ENCODE peak calls at places on chromosomes 1 and 21, in four cellular contexts. U is endothelial cell, J is heart right ventricle, Q is SK-N-SH. K is an unnamed sample.

GRCh38 chr1:172697463-172698100 is 38.7 kb downstream of the FASLG start:
- DNase-seq in J (no peak), Q (no peak), U (no peak), K (no peak)

GRCh38 chr1:98991127-98992003 is 13.3 kb downstream of the PLPPR5 start:
- DNase-seq in Q (no peak), J (no peak), U (no peak), K (peak)

GRCh38 chr1:205286335-205286950 is 35.1 kb downstream of the NUAK2 start:
- DNase-seq in J (no peak), Q (no peak), U (no peak), K (peak)

GRCh38 chr1:98422821-98423220 is 238.7 kb upstream of the SNX7 start:
- DNase-seq in U (no peak), Q (no peak), J (no peak), K (no peak)

GRCh38 chr1:221294244-221294643 is 415.0 kb downstream of the HLX start:
- DNase-seq in Q (no peak), J (no peak), U (no peak), K (no peak)

GRCh38 chr1:109823543-109824348 is 60.0 kb upstream of the EPS8L3 start:
- DNase-seq in U (no peak), Q (no peak), J (no peak), K (no peak)

GRCh38 chr1:24285231-24285630 is 33.9 kb upstream of the GRHL3 start:
- DNase-seq in J (no peak), U (no peak), Q (no peak), K (no peak)

GRCh38 chr1:72649211-72649888 is 367.0 kb upstream of the NEGR1 start:
- DNase-seq in U (no peak), J (no peak), Q (no peak), K (no peak)

GRCh38 chr1:204649756-204650155 is 35.8 kb downstream of the LRRN2 start:
- DNase-seq in Q (no peak), J (no peak), U (no peak), K (no peak)

GRCh38 chr1:99986656-99987225 is 16.9 kb downstream of the SLC35A3 start:
- DNase-seq in U (no peak), Q (no peak), J (no peak), K (no peak)

GRCh38 chr1:234083460-234083859 is 179.0 kb downstream of the SLC35F3 start:
- DNase-seq in J (no peak), U (no peak), Q (no peak), K (no peak)

GRCh38 chr1:1954831-1955441 is 35.9 kb upstream of the TMEM52 start:
- DNase-seq in J (no peak), Q (peak), U (no peak), K (no peak)

GRCh38 chr1:917466-918091 is 6.1 kb upstream of the SAMD11 start:
- DNase-seq in J (no peak), U (no peak), Q (no peak), K (no peak)

GRCh38 chr1:45722809-45723208 is 27.6 kb downstream of the IPP start:
- DNase-seq in U (no peak), J (no peak), Q (no peak), K (no peak)

GRCh38 chr1:3932156-3932555 is 32.1 kb upstream of the C1orf174 start:
- DNase-seq in J (no peak), Q (no peak), U (no peak), K (no peak)

GRCh38 chr1:227942021-227942715 is 5.6 kb downstream of the WNT9A start:
- DNase-seq in Q (peak), U (peak), J (peak), K (no peak)

GRCh38 chr1:218686258-218686657 is 341.1 kb downstream of the TGFB2 start:
- DNase-seq in Q (no peak), J (no peak), U (no peak), K (no peak)

GRCh38 chr1:153260980-153261792 is 1.7 kb downstream of the LORICRIN start:
- DNase-seq in Q (peak), J (no peak), U (peak), K (no peak)

GRCh38 chr1:40309374-40310128 is 7.5 kb downstream of the COL9A2 start:
- DNase-seq in J (no peak), U (no peak), Q (no peak), K (no peak)

GRCh38 chr21:43882952-43883492 is 18.0 kb downstream of the AGPAT3 start:
- DNase-seq in J (no peak), Q (no peak), U (no peak), K (no peak)

GRCh38 chr1:101769520-101769919 is 227.2 kb downstream of the OLFM3 start:
- DNase-seq in J (no peak), Q (peak), U (peak), K (no peak)

GRCh38 chr1:47682786-47683350 is 245.0 kb downstream of the FOXD2 start:
- DNase-seq in J (no peak), Q (no peak), U (no peak), K (no peak)

GRCh38 chr21:41631564-41632461 is 123.9 kb upstream of the TMPRSS2 start:
- DNase-seq in U (no peak), Q (no peak), J (no peak), K (no peak)

GRCh38 chr21:16476056-16476850 is 746.5 kb downstream of the USP25 start:
- DNase-seq in U (no peak), Q (no peak), J (no peak), K (no peak)

GRCh38 chr1:1356796-1357401 is 1.5 kb downstream of the MXRA8 start:
- DNase-seq in U (no peak), Q (no peak), J (peak), K (no peak)

GRCh38 chr1:156104861-156105546 is 9.5 kb upstream of the LMNA start:
- DNase-seq in U (no peak), J (no peak), Q (no peak), K (no peak)

GRCh38 chr1:240539031-240539430 is 72.9 kb downstream of the GREM2 start:
- DNase-seq in J (no peak), U (no peak), Q (no peak), K (no peak)

GRCh38 chr1:94544706-94545490 is 3.3 kb upstream of the F3 start:
- DNase-seq in U (no peak), J (no peak), Q (no peak), K (no peak)

GRCh38 chr1:155186266-155186954 is 12.8 kb downstream of the TRIM46 start:
- DNase-seq in Q (no peak), U (no peak), J (no peak), K (no peak)

GRCh38 chr1:203368624-203369451 is 17.9 kb upstream of the FMOD start:
- DNase-seq in U (no peak), J (peak), Q (no peak), K (no peak)
- TF ChIP-seq CTCF in U (no peak), J (peak), Q (peak), K (peak)

GRCh38 chr1:215397106-215397505 is 170.0 kb upstream of the KCTD3 start:
- DNase-seq in U (no peak), Q (no peak), J (no peak), K (no peak)
- TF ChIP-seq CTCF in U (no peak), Q (no peak), J (no peak), K (no peak)

GRCh38 chr1:10155087-10155712 is 55.2 kb upstream of the KIF1B start:
- DNase-seq in Q (no peak), J (peak), U (no peak), K (no peak)

GRCh38 chr1:10152709-10153284 is 57.6 kb upstream of the KIF1B start:
- DNase-seq in Q (peak), U (peak), J (peak), K (no peak)
- TF ChIP-seq CTCF in Q (peak), U (peak), J (peak), K (peak)

GRCh38 chr1:10916311-10916710 is 96.1 kb upstream of the TARDBP start:
- DNase-seq in U (no peak), Q (no peak), J (no peak), K (no peak)

GRCh38 chr1:10915594-10915993 is 96.9 kb upstream of the TARDBP start:
- DNase-seq in U (no peak), Q (no peak), J (no peak), K (no peak)

GRCh38 chr1:10912441-10912840 is 100.0 kb upstream of the TARDBP start:
- DNase-seq in Q (no peak), U (no peak), J (no peak), K (no peak)

GRCh38 chr1:10911274-10912166 is 100.9 kb upstream of the TARDBP start:
- DNase-seq in J (no peak), U (no peak), Q (peak), K (no peak)

GRCh38 chr1:10914056-10914455 is 98.4 kb upstream of the TARDBP start:
- DNase-seq in U (no peak), J (no peak), Q (no peak), K (no peak)
- TF ChIP-seq CTCF in U (no peak), J (no peak), Q (no peak), K (no peak)

GRCh38 chr1:85319931-85320330 is 43.5 kb upstream of the BCL10 start:
- DNase-seq in J (no peak), Q (no peak), U (no peak), K (no peak)

GRCh38 chr1:85317580-85317979 is 41.1 kb upstream of the BCL10 start:
- DNase-seq in U (no peak), Q (no peak), J (no peak), K (no peak)

GRCh38 chr1:85316324-85316723 is 39.9 kb upstream of the BCL10 start:
- DNase-seq in U (no peak), Q (no peak), J (no peak), K (no peak)

GRCh38 chr1:85319488-85319887 is 43.1 kb upstream of the BCL10 start:
- DNase-seq in Q (no peak), J (no peak), U (no peak), K (no peak)

DNA sequence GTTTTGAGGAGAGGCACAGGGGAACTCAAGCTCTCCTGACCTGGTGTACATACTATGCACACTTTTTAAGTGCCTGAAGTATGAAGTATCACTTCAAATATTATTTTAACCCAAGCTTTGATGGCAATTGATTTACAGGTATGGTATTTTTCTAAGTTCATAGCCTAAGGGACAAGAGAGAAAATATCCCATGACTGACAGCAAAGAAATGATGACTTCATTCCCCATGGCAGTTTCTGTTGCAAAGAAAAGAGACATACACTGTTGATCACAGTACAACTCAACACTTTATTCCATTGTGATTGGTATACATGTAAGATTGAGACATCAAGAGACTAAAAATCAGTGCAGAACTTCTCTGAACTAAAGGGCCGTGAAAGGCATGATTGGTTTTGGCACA is 41.8 kb upstream of the BCL10 start:
- DNase-seq in Q (no peak), J (no peak), U (no peak), K (no peak)
- TF ChIP-seq CTCF in Q (no peak), J (no peak), U (no peak), K (no peak)

K was measured in GM12878.